ENCODE peak calls at places on chromosome 1, in seven cellular contexts. T is heart right ventricle; E is stimulated activated naive CD4-positive, alpha-beta T cell; X is glomerular endothelial cell; D is NCI-H1930; V is HFF-Myc; K is EH. A is an unnamed sample.

GRCh38 chr1:222441006-222441620 is 106.8 kb downstream of the HHIPL2 start:
- DNase-seq in T (no peak), E (no peak), X (no peak), D (no peak), V (no peak), K (no peak), A (no peak)

GRCh38 chr1:39540504-39541031 is 36.0 kb downstream of the PABPC4 start:
- DNase-seq in T (peak), E (no peak), X (no peak), D (no peak), V (no peak), K (peak), A (peak)

GRCh38 chr1:34315974-34316373 is 139.3 kb downstream of the C1orf94 start:
- DNase-seq in T (no peak), E (no peak), X (no peak), D (no peak), V (no peak), K (no peak), A (no peak)

GRCh38 chr1:228366851-228367741 is 39.5 kb downstream of the TRIM11 start:
- DNase-seq in T (peak), E (no peak), X (no peak), D (no peak), V (no peak), K (no peak), A (peak)

GRCh38 chr1:7379445-7379971 is 391.6 kb upstream of the VAMP3 start:
- DNase-seq in T (no peak), E (no peak), X (peak), D (no peak), V (peak), K (peak), A (no peak)

GRCh38 chr1:226064816-226065248 is 2.3 kb downstream of the H3-3A start:
- DNase-seq in T (no peak), E (peak), X (no peak), D (no peak), V (no peak), K (peak), A (no peak)

GRCh38 chr1:64979358-64979757 is 13.0 kb upstream of the JAK1 start:
- DNase-seq in T (no peak), E (no peak), X (no peak), D (no peak), V (no peak), K (no peak), A (no peak)

GRCh38 chr1:21552715-21553114 is 43.5 kb downstream of the ALPL start:
- DNase-seq in T (no peak), E (no peak), X (no peak), D (no peak), V (no peak), K (peak), A (no peak)

GRCh38 chr1:11058595-11059165 is 1.1 kb downstream of the SRM start:
- DNase-seq in T (no peak), E (no peak), X (no peak), D (no peak), V (no peak), K (no peak), A (no peak)

GRCh38 chr1:161864577-161864976 is 98.5 kb downstream of the ATF6 start:
- DNase-seq in T (no peak), E (peak), X (no peak), D (no peak), V (no peak), K (peak), A (no peak)

GRCh38 chr1:64092851-64093371 is 110.5 kb upstream of the UBE2U start:
- DNase-seq in T (no peak), E (no peak), X (no peak), D (no peak), V (no peak), K (no peak), A (no peak)

GRCh38 chr1:16053781-16054502 is 10.4 kb downstream of the CLCNKB start:
- DNase-seq in T (no peak), E (no peak), X (no peak), D (no peak), V (no peak), K (no peak), A (no peak)

GRCh38 chr1:22829001-22829989 is 118.7 kb downstream of the EPHB2 start:
- DNase-seq in T (no peak), E (no peak), X (no peak), D (no peak), V (no peak), K (no peak), A (no peak)

GRCh38 chr1:77200806-77201205 is 18.4 kb downstream of the PIGK start:
- DNase-seq in T (no peak), E (no peak), X (no peak), D (no peak), V (no peak), K (no peak), A (no peak)

GRCh38 chr1:179921472-179921871 is 33.1 kb upstream of the CEP350 start:
- DNase-seq in T (no peak), E (no peak), X (no peak), D (no peak), V (no peak), K (no peak), A (no peak)

GRCh38 chr1:46394108-46394871 is at the start of gene FAAH:
- DNase-seq in T (peak), E (peak), X (no peak), D (peak), V (no peak), K (peak), A (peak)